ENCODE peak calls at places on chromosomes 3 and 15, in ten cellular contexts. One of them, this sample, is unnamed.
A peak's percentile ranks its signal among the peaks of the same experiment; 100 is the strongest.

GRCh38 chr15:48775556-48775955 is 35.3 kb downstream of the CEP152 start:
- DNase-seq in IMR-90: no peak
- DNase-seq in fibroblast of lung: no peak
- DNase-seq in fibroblast of pulmonary artery: peak; percentile 28
- DNase-seq in AG10803: no peak
- DNase-seq in esophagus squamous epithelium: no peak
- DNase-seq in mucosa of descending colon: no peak
- DNase-seq in endothelial cell of umbilical vein: peak; percentile 33
- DNase-seq in choroid plexus epithelial cell: no peak
- DNase-seq in naive thymus-derived CD4-positive, alpha-beta T cell: no peak
- DNase-seq in this sample: no peak

GRCh38 chr3:57464801-57465200 is 79.3 kb downstream of the DNAH12 start:
- DNase-seq in IMR-90: no peak
- DNase-seq in fibroblast of lung: peak; percentile 6
- DNase-seq in fibroblast of pulmonary artery: peak; percentile 16
- DNase-seq in AG10803: no peak
- DNase-seq in esophagus squamous epithelium: no peak
- DNase-seq in mucosa of descending colon: no peak
- DNase-seq in endothelial cell of umbilical vein: peak; percentile 26
- DNase-seq in choroid plexus epithelial cell: peak; percentile 49
- DNase-seq in naive thymus-derived CD4-positive, alpha-beta T cell: no peak
- DNase-seq in this sample: no peak

GRCh38 chr3:115657168-115657567 is 33.9 kb downstream of the GAP43 start:
- DNase-seq in IMR-90: no peak
- DNase-seq in fibroblast of lung: no peak
- DNase-seq in fibroblast of pulmonary artery: no peak
- DNase-seq in AG10803: no peak
- DNase-seq in esophagus squamous epithelium: no peak
- DNase-seq in mucosa of descending colon: no peak
- DNase-seq in endothelial cell of umbilical vein: no peak
- DNase-seq in choroid plexus epithelial cell: no peak
- DNase-seq in naive thymus-derived CD4-positive, alpha-beta T cell: no peak
- DNase-seq in this sample: no peak

GRCh38 chr15:25863067-25863967 is at the start of gene ATP10A:
- DNase-seq in IMR-90: peak; percentile 71
- DNase-seq in fibroblast of lung: peak; percentile 73
- DNase-seq in fibroblast of pulmonary artery: peak; percentile 42
- DNase-seq in AG10803: peak; percentile 66
- DNase-seq in esophagus squamous epithelium: no peak
- DNase-seq in mucosa of descending colon: peak; percentile 54
- DNase-seq in endothelial cell of umbilical vein: no peak
- DNase-seq in choroid plexus epithelial cell: peak; percentile 15
- DNase-seq in naive thymus-derived CD4-positive, alpha-beta T cell: peak; percentile 29
- DNase-seq in this sample: no peak

GRCh38 chr3:145070795-145071194 is 1090.2 kb downstream of the PLOD2 start:
- DNase-seq in IMR-90: no peak
- DNase-seq in fibroblast of lung: no peak
- DNase-seq in fibroblast of pulmonary artery: no peak
- DNase-seq in AG10803: no peak
- DNase-seq in esophagus squamous epithelium: no peak
- DNase-seq in mucosa of descending colon: no peak
- DNase-seq in endothelial cell of umbilical vein: no peak
- DNase-seq in choroid plexus epithelial cell: no peak
- DNase-seq in naive thymus-derived CD4-positive, alpha-beta T cell: no peak
- DNase-seq in this sample: no peak

GRCh38 chr3:4906107-4906621 is 73.1 kb upstream of the BHLHE40 start:
- DNase-seq in IMR-90: peak; percentile 36
- DNase-seq in fibroblast of lung: peak; percentile 4
- DNase-seq in fibroblast of pulmonary artery: peak; percentile 49
- DNase-seq in AG10803: no peak
- DNase-seq in esophagus squamous epithelium: no peak
- DNase-seq in mucosa of descending colon: no peak
- DNase-seq in endothelial cell of umbilical vein: no peak
- DNase-seq in choroid plexus epithelial cell: peak; percentile 82
- DNase-seq in naive thymus-derived CD4-positive, alpha-beta T cell: no peak
- DNase-seq in this sample: no peak

GRCh38 chr3:107913671-107914070 is 177.2 kb downstream of the CD47 start:
- DNase-seq in IMR-90: peak; percentile 42
- DNase-seq in fibroblast of lung: no peak
- DNase-seq in fibroblast of pulmonary artery: peak; percentile 96
- DNase-seq in AG10803: peak; percentile 21
- DNase-seq in esophagus squamous epithelium: no peak
- DNase-seq in mucosa of descending colon: no peak
- DNase-seq in endothelial cell of umbilical vein: no peak
- DNase-seq in choroid plexus epithelial cell: peak; percentile 59
- DNase-seq in naive thymus-derived CD4-positive, alpha-beta T cell: no peak
- DNase-seq in this sample: no peak

GRCh38 chr3:80232760-80233159 is 465.0 kb upstream of the ROBO1 start:
- DNase-seq in IMR-90: peak; percentile 91
- DNase-seq in fibroblast of lung: peak; percentile 93
- DNase-seq in fibroblast of pulmonary artery: peak; percentile 87
- DNase-seq in AG10803: peak; percentile 28
- DNase-seq in esophagus squamous epithelium: no peak
- DNase-seq in mucosa of descending colon: no peak
- DNase-seq in endothelial cell of umbilical vein: peak; percentile 42
- DNase-seq in choroid plexus epithelial cell: peak; percentile 97
- DNase-seq in naive thymus-derived CD4-positive, alpha-beta T cell: no peak
- DNase-seq in this sample: no peak

GRCh38 chr3:132034097-132034485 is 723 bp downstream of the CPNE4 start:
- DNase-seq in IMR-90: no peak
- DNase-seq in fibroblast of lung: no peak
- DNase-seq in fibroblast of pulmonary artery: no peak
- DNase-seq in AG10803: no peak
- DNase-seq in esophagus squamous epithelium: no peak
- DNase-seq in mucosa of descending colon: no peak
- DNase-seq in endothelial cell of umbilical vein: no peak
- DNase-seq in choroid plexus epithelial cell: no peak
- DNase-seq in naive thymus-derived CD4-positive, alpha-beta T cell: no peak
- DNase-seq in this sample: no peak

DNA sequence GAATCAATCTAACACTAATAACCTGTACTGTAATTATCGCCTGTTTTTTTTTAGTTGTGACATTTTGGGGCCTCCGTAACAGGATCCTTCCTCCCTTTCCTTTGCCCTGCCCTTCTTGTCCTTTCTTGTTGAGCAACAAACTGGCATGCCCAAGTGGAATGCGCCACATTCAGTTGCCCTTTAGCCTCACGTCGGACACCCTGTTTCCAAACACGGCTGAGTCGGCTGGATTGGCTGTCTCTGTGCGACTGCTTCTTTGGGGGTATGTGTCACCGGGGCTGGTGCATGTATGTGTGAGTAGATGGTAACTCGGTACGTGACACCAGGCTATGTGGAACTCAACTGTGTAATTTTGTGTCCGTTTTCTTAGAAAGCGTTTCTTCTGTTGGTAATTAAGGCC is 24.1 kb downstream of the TRAK1 start:
- DNase-seq in IMR-90: no peak
- DNase-seq in fibroblast of lung: no peak
- DNase-seq in fibroblast of pulmonary artery: no peak
- DNase-seq in AG10803: no peak
- DNase-seq in esophagus squamous epithelium: no peak
- DNase-seq in mucosa of descending colon: no peak
- DNase-seq in endothelial cell of umbilical vein: no peak
- DNase-seq in choroid plexus epithelial cell: no peak
- DNase-seq in naive thymus-derived CD4-positive, alpha-beta T cell: no peak
- DNase-seq in this sample: no peak
- H3K4me3 ChIP-seq in IMR-90: no peak overlapping the region
- H3K4me3 ChIP-seq in fibroblast of lung: no peak overlapping the region
- H3K4me3 ChIP-seq in fibroblast of pulmonary artery: no peak overlapping the region
- H3K4me3 ChIP-seq in AG10803: no peak overlapping the region
- H3K4me3 ChIP-seq in esophagus squamous epithelium: no peak overlapping the region
- H3K4me3 ChIP-seq in mucosa of descending colon: no peak overlapping the region
- H3K4me3 ChIP-seq in endothelial cell of umbilical vein: no peak overlapping the region
- H3K4me3 ChIP-seq in choroid plexus epithelial cell: no peak overlapping the region
- H3K4me3 ChIP-seq in naive thymus-derived CD4-positive, alpha-beta T cell: no peak overlapping the region
- H3K4me3 ChIP-seq in this sample: no peak overlapping the region

GRCh38 chr15:96184297-96184696 is 146.2 kb upstream of the NR2F2 start:
- DNase-seq in IMR-90: no peak
- DNase-seq in fibroblast of lung: no peak
- DNase-seq in fibroblast of pulmonary artery: no peak
- DNase-seq in AG10803: no peak
- DNase-seq in esophagus squamous epithelium: no peak
- DNase-seq in mucosa of descending colon: no peak
- DNase-seq in endothelial cell of umbilical vein: no peak
- DNase-seq in choroid plexus epithelial cell: no peak
- DNase-seq in naive thymus-derived CD4-positive, alpha-beta T cell: no peak
- DNase-seq in this sample: no peak
- H3K4me3 ChIP-seq in IMR-90: no peak overlapping the region
- H3K4me3 ChIP-seq in fibroblast of lung: no peak overlapping the region
- H3K4me3 ChIP-seq in fibroblast of pulmonary artery: no peak overlapping the region
- H3K4me3 ChIP-seq in AG10803: no peak overlapping the region
- H3K4me3 ChIP-seq in esophagus squamous epithelium: no peak overlapping the region
- H3K4me3 ChIP-seq in mucosa of descending colon: no peak overlapping the region
- H3K4me3 ChIP-seq in endothelial cell of umbilical vein: no peak overlapping the region
- H3K4me3 ChIP-seq in choroid plexus epithelial cell: no peak overlapping the region
- H3K4me3 ChIP-seq in naive thymus-derived CD4-positive, alpha-beta T cell: no peak overlapping the region
- H3K4me3 ChIP-seq in this sample: no peak overlapping the region

GRCh38 chr15:96334017-96334704 is 3.7 kb downstream of the NR2F2 start:
- DNase-seq in IMR-90: no peak
- DNase-seq in fibroblast of lung: no peak
- DNase-seq in fibroblast of pulmonary artery: peak; percentile 29
- DNase-seq in AG10803: no peak
- DNase-seq in esophagus squamous epithelium: no peak
- DNase-seq in mucosa of descending colon: no peak
- DNase-seq in endothelial cell of umbilical vein: peak; percentile 40
- DNase-seq in choroid plexus epithelial cell: peak; percentile 55
- DNase-seq in naive thymus-derived CD4-positive, alpha-beta T cell: no peak
- DNase-seq in this sample: peak; percentile 72

GRCh38 chr15:96333194-96334016 is 2.9 kb downstream of the NR2F2 start:
- DNase-seq in IMR-90: no peak
- DNase-seq in fibroblast of lung: peak; percentile 75
- DNase-seq in fibroblast of pulmonary artery: peak; percentile 59
- DNase-seq in AG10803: no peak
- DNase-seq in esophagus squamous epithelium: no peak
- DNase-seq in mucosa of descending colon: no peak
- DNase-seq in endothelial cell of umbilical vein: no peak
- DNase-seq in choroid plexus epithelial cell: peak; percentile 84
- DNase-seq in naive thymus-derived CD4-positive, alpha-beta T cell: no peak
- DNase-seq in this sample: peak; percentile 70

GRCh38 chr15:96335429-96335807 is 4.9 kb downstream of the NR2F2 start:
- DNase-seq in IMR-90: no peak
- DNase-seq in fibroblast of lung: peak; percentile 45
- DNase-seq in fibroblast of pulmonary artery: peak; percentile 49
- DNase-seq in AG10803: no peak
- DNase-seq in esophagus squamous epithelium: no peak
- DNase-seq in mucosa of descending colon: no peak
- DNase-seq in endothelial cell of umbilical vein: peak; percentile 40
- DNase-seq in choroid plexus epithelial cell: peak; percentile 39
- DNase-seq in naive thymus-derived CD4-positive, alpha-beta T cell: no peak
- DNase-seq in this sample: no peak

GRCh38 chr15:96336045-96336642 is 5.6 kb downstream of the NR2F2 start:
- DNase-seq in IMR-90: no peak
- DNase-seq in fibroblast of lung: no peak
- DNase-seq in fibroblast of pulmonary artery: no peak
- DNase-seq in AG10803: no peak
- DNase-seq in esophagus squamous epithelium: no peak
- DNase-seq in mucosa of descending colon: no peak
- DNase-seq in endothelial cell of umbilical vein: peak; percentile 34
- DNase-seq in choroid plexus epithelial cell: peak; percentile 27
- DNase-seq in naive thymus-derived CD4-positive, alpha-beta T cell: no peak
- DNase-seq in this sample: no peak

DNA sequence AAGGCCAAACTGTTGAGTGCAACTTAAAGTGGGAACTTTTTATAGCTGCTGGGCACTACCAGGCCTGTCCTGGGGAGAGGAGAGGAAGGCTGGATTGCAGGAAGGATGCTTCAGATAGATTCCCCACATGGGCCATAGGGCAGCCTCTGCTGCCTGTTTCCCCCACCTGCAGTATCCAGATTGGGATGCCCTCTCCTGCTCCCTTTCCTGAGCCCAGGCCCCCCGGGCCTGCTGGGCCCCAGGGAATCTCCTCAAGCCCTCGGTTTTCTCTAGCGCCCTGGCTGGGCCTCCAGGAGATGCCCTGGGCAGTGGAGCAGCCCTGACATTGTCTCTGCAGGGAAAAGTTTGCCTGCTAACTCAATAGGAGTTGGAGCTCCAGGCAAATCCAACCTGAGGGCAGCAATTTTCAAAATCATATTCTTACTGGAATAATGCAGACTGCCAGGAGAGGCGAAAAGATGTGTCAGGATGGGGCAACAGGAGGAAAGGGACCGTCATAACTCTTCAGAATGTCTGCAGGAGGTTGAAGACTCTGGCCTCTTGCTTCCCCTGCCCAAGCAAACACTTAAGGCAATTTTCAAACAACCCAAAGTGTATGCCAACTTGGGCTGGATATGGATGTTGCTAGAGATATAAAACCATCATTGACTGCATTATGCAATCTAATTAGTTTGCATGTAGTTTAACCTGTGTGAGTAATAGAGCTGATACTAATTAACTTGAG is 4.4 kb downstream of the NR2F2 start:
- DNase-seq in IMR-90: no peak
- DNase-seq in fibroblast of lung: no peak
- DNase-seq in fibroblast of pulmonary artery: peak; percentile 29
- DNase-seq in AG10803: no peak
- DNase-seq in esophagus squamous epithelium: no peak
- DNase-seq in mucosa of descending colon: no peak
- DNase-seq in endothelial cell of umbilical vein: peak; percentile 28
- DNase-seq in choroid plexus epithelial cell: peak; percentile 29
- DNase-seq in naive thymus-derived CD4-positive, alpha-beta T cell: no peak
- DNase-seq in this sample: no peak
- H3K4me3 ChIP-seq in IMR-90: peak overlapping the region; percentile 84
- H3K4me3 ChIP-seq in fibroblast of lung: peak overlapping the region; percentile 100
- H3K4me3 ChIP-seq in fibroblast of pulmonary artery: peak overlapping the region; percentile 68
- H3K4me3 ChIP-seq in AG10803: peak overlapping the region; percentile 93
- H3K4me3 ChIP-seq in esophagus squamous epithelium: peak overlapping the region; percentile 45
- H3K4me3 ChIP-seq in mucosa of descending colon: peak overlapping the region; percentile 12
- H3K4me3 ChIP-seq in endothelial cell of umbilical vein: peak overlapping the region; percentile 99
- H3K4me3 ChIP-seq in choroid plexus epithelial cell: peak overlapping the region; percentile 94
- H3K4me3 ChIP-seq in naive thymus-derived CD4-positive, alpha-beta T cell: no peak overlapping the region
- H3K4me3 ChIP-seq in this sample: peak overlapping the region; percentile 94

DNA sequence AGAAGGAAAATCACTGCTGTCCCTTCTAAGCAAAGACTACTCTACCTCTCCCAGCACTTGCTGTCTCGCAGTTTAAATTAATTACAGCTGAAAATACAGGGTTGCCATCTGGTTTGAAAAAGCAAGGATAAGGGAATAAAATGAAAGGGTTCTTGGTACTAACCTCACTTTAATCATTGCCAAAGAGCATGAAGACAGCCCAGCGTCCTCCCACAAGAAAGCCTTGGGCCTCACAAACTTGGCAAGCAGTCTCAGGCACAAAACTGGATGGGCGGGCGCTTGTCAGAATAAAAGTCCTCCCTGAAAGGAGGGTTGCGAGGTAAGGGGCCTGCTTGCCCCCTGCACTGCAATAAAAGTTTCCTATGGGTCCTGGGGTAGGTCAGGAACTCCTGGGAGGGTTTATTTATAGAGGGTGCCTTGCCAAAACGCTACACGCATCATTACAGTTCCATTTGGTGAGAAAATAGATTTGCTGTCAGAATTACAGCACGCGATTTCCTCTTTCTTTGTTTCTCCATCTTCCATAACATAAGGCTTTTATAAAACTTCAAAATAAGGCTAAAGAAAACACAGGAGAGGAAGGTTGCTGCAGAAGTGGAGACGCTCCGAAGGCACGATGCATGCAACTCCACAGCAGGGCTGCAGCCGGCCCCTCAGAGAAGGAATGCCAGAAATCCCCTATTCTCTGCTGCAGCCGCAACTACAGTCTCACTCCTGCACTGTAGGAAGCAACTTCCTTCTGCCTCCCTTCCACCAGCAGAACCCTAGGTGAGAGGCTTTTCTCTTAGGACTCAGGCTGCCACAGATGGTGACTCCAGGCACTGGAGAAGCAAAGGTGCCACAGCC is 61.4 kb downstream of the VGLL4 start:
- DNase-seq in IMR-90: peak; percentile 89
- DNase-seq in fibroblast of lung: peak; percentile 95
- DNase-seq in fibroblast of pulmonary artery: peak; percentile 92
- DNase-seq in AG10803: peak; percentile 92
- DNase-seq in esophagus squamous epithelium: no peak
- DNase-seq in mucosa of descending colon: no peak
- DNase-seq in endothelial cell of umbilical vein: peak; percentile 92
- DNase-seq in choroid plexus epithelial cell: peak; percentile 90
- DNase-seq in naive thymus-derived CD4-positive, alpha-beta T cell: no peak
- DNase-seq in this sample: peak; percentile 85
- H3K4me3 ChIP-seq in IMR-90: peak overlapping the region; percentile 23
- H3K4me3 ChIP-seq in fibroblast of lung: peak overlapping the region; percentile 55
- H3K4me3 ChIP-seq in fibroblast of pulmonary artery: peak overlapping the region; percentile 52
- H3K4me3 ChIP-seq in AG10803: peak overlapping the region; percentile 36
- H3K4me3 ChIP-seq in esophagus squamous epithelium: no peak overlapping the region
- H3K4me3 ChIP-seq in mucosa of descending colon: no peak overlapping the region
- H3K4me3 ChIP-seq in endothelial cell of umbilical vein: peak overlapping the region; percentile 13
- H3K4me3 ChIP-seq in choroid plexus epithelial cell: peak overlapping the region; percentile 46
- H3K4me3 ChIP-seq in naive thymus-derived CD4-positive, alpha-beta T cell: peak overlapping the region; percentile 28
- H3K4me3 ChIP-seq in this sample: peak overlapping the region; percentile 63

This sample was measured in coronary artery.